ENCODE peak calls at places on chromosome 19, in nine cellular contexts. N is lung microvascular endothelial cell; V is tibial nerve; E is HEK293T; A is activated CD8-positive, alpha-beta memory T cell treated with anti-CD3 and anti-CD28 coated beads for 1 hour; D is DMS79; C is NCI-H1092 treated with DMSO at 0.1 percent for 48 hours; R is activated naive CD8-positive, alpha-beta T cell treated with anti-CD3 and anti-CD28 coated beads for 36 hours; K is fibroblast of pulmonary artery. O is an unnamed sample.

GRCh38 chr19:13241321-13242104 is 91.3 kb downstream of the IER2 start:
- DNase-seq in D (no peak), K (no peak), V (no peak), N (no peak), E (no peak), A (no peak), C (no peak), R (peak), O (no peak)

GRCh38 chr19:42345191-42345812 is 19.9 kb downstream of the MEGF8 start:
- DNase-seq in V (no peak), E (no peak), D (no peak), C (no peak), K (peak), N (no peak), R (no peak), A (no peak), O (no peak)

GRCh38 chr19:33125929-33126388 is 6.0 kb upstream of the WDR88 start:
- DNase-seq in E (peak), K (peak), R (peak), N (peak), C (peak), V (no peak), A (peak), D (peak), O (peak)

GRCh38 chr19:44803442-44804428 is 5.2 kb upstream of the BCAM start:
- DNase-seq in V (no peak), C (no peak), D (no peak), E (no peak), R (no peak), A (no peak), N (no peak), K (no peak), O (no peak)

GRCh38 chr19:56603829-56604228 is 8.7 kb downstream of the ZNF71 start:
- DNase-seq in A (no peak), E (no peak), V (no peak), D (no peak), K (no peak), R (no peak), C (no peak), N (no peak), O (no peak)

GRCh38 chr19:38517321-38517720 is 83.8 kb downstream of the RYR1 start:
- DNase-seq in E (no peak), A (no peak), N (no peak), R (no peak), K (no peak), D (no peak), V (no peak), C (no peak), O (no peak)

GRCh38 chr19:47226426-47227346 is 4.3 kb downstream of the BBC3 start:
- DNase-seq in E (no peak), R (peak), D (peak), N (peak), A (no peak), V (peak), K (peak), C (no peak), O (peak)

GRCh38 chr19:14366529-14366928 is 14.7 kb upstream of the ADGRE5 start:
- DNase-seq in E (peak), C (peak), V (peak), R (peak), D (peak), K (peak), A (peak), N (peak), O (peak)

GRCh38 chr19:51702103-51702753 is 9.1 kb downstream of the SPACA6 start:
- DNase-seq in K (peak), R (peak), D (no peak), E (peak), C (no peak), V (peak), N (peak), A (no peak), O (peak)

GRCh38 chr19:29837448-29837961 is 25.7 kb downstream of the CCNE1 start:
- DNase-seq in K (no peak), N (no peak), V (no peak), D (no peak), R (peak), C (no peak), E (no peak), A (no peak), O (peak)

GRCh38 chr19:15251749-15252397 is 19.6 kb upstream of the EPHX3 start:
- DNase-seq in E (peak), N (peak), A (no peak), C (peak), R (no peak), K (peak), D (no peak), V (peak), O (no peak)

GRCh38 chr19:5288347-5288739 is 52.3 kb downstream of the PTPRS start:
- DNase-seq in V (no peak), A (no peak), E (no peak), N (no peak), D (no peak), K (no peak), R (no peak), C (no peak), O (no peak)

GRCh38 chr19:1944088-1944915 is 3.3 kb downstream of the CSNK1G2 start:
- DNase-seq in C (no peak), E (no peak), V (no peak), R (no peak), A (no peak), D (no peak), N (no peak), K (no peak), O (no peak)

GRCh38 chr19:48452255-48452654 is 3.1 kb upstream of the KCNJ14 start:
- DNase-seq in K (no peak), E (no peak), N (no peak), D (no peak), R (no peak), V (no peak), A (no peak), C (no peak), O (no peak)

GRCh38 chr19:49189259-49189658 is 31.7 kb downstream of the TRPM4 start:
- DNase-seq in V (no peak), E (peak), D (no peak), A (no peak), C (no peak), K (no peak), R (no peak), N (peak), O (no peak)

GRCh38 chr19:31285744-31286143 is 63.5 kb downstream of the TSHZ3 start:
- DNase-seq in N (no peak), K (peak), E (no peak), D (no peak), C (no peak), R (no peak), A (no peak), V (no peak), O (no peak)

GRCh38 chr19:28485300-28485699 is 727.7 kb downstream of the UQCRFS1 start:
- DNase-seq in A (no peak), R (no peak), K (no peak), E (no peak), N (no peak), D (no peak), V (no peak), C (no peak), O (no peak)

GRCh38 chr19:13100031-13100588 is 2.5 kb downstream of the LYL1 start:
- DNase-seq in D (no peak), A (no peak), N (peak), V (no peak), E (no peak), K (no peak), C (no peak), R (peak), O (peak)

GRCh38 chr19:44684892-44685847 is 13.8 kb upstream of the CEACAM16 start:
- DNase-seq in A (no peak), D (no peak), K (peak), C (no peak), N (peak), R (peak), V (no peak), E (no peak), O (no peak)

GRCh38 chr19:19642506-19643157 is 825 bp downstream of the GMIP start:
- DNase-seq in A (no peak), C (no peak), N (peak), E (no peak), V (no peak), R (peak), K (no peak), D (no peak), O (peak)

GRCh38 chr19:46605356-46605821 is 4.3 kb downstream of the CALM3 start:
- DNase-seq in R (no peak), N (no peak), D (no peak), E (no peak), V (peak), A (no peak), K (no peak), C (no peak), O (no peak)

GRCh38 chr19:12774588-12775555 is at the start of gene HOOK2:
- DNase-seq in C (no peak), K (no peak), N (no peak), E (no peak), D (peak), V (peak), R (peak), A (no peak), O (no peak)

GRCh38 chr19:34253711-34254551 is 423 bp upstream of the GARRE1 start:
- DNase-seq in D (no peak), K (no peak), C (peak), A (no peak), N (peak), R (no peak), E (no peak), V (no peak), O (peak)

GRCh38 chr19:1223018-1223855 is 14.6 kb downstream of the CBARP start:
- DNase-seq in N (peak), E (peak), V (no peak), D (no peak), A (no peak), K (peak), R (no peak), C (no peak), O (peak)

GRCh38 chr19:50567052-50567841 is 988 bp downstream of the LRRC4B start:
- DNase-seq in V (no peak), C (no peak), N (no peak), D (no peak), E (peak), A (no peak), R (no peak), K (no peak), O (no peak)

GRCh38 chr19:2716275-2716650 is 4.9 kb downstream of the DIRAS1 start:
- DNase-seq in N (no peak), K (no peak), A (no peak), V (no peak), E (no peak), R (no peak), C (no peak), D (no peak), O (no peak)

GRCh38 chr19:2055871-2056809 is 5.1 kb upstream of the MKNK2 start:
- DNase-seq in N (peak), A (no peak), V (no peak), D (no peak), C (no peak), E (no peak), R (no peak), K (peak), O (no peak)

GRCh38 chr19:50817941-50818858 is 5.4 kb downstream of the KLK1 start:
- DNase-seq in E (peak), C (peak), A (peak), R (peak), K (peak), V (no peak), D (no peak), N (peak), O (peak)

GRCh38 chr19:30393046-30393445 is 20.9 kb downstream of the ZNF536 start:
- DNase-seq in C (no peak), V (no peak), N (no peak), K (no peak), E (no peak), R (no peak), D (no peak), A (no peak), O (no peak)

GRCh38 chr19:13149628-13150186 is 468 bp downstream of the STX10 start:
- DNase-seq in N (peak), C (peak), A (peak), E (no peak), D (peak), K (peak), V (no peak), R (peak), O (no peak)

GRCh38 chr19:17721821-17722220 is 2.5 kb downstream of the MAP1S start:
- DNase-seq in N (peak), V (peak), R (no peak), K (peak), D (no peak), E (no peak), C (no peak), A (no peak), O (no peak)

GRCh38 chr19:41325947-41326706 is 16.2 kb downstream of the CCDC97 start:
- DNase-seq in K (peak), C (peak), E (no peak), N (peak), R (no peak), D (no peak), V (no peak), A (no peak), O (peak)

GRCh38 chr19:35107541-35107939 is 8.1 kb upstream of the FXYD3 start:
- DNase-seq in K (peak), C (no peak), A (no peak), R (no peak), V (peak), E (no peak), N (peak), D (no peak), O (no peak)

GRCh38 chr19:45391346-45391745 is 13.5 kb downstream of the PPP1R13L start:
- DNase-seq in D (no peak), R (no peak), K (no peak), N (no peak), C (no peak), A (no peak), V (no peak), E (peak), O (no peak)

GRCh38 chr19:3184847-3185481 is 766 bp upstream of the NCLN start:
- DNase-seq in R (peak), V (peak), E (peak), N (peak), K (peak), C (no peak), A (peak), D (peak), O (no peak)

GRCh38 chr19:38082256-38083118 is 141.5 kb downstream of the DPF1 start:
- DNase-seq in D (no peak), K (no peak), V (no peak), E (no peak), N (no peak), R (no peak), C (no peak), A (no peak), O (no peak)